ENCODE peak calls at places on chromosomes 3 and 15, in eight cellular contexts. X, R, M, K, F, I, E and D are unnamed samples.

GRCh38 chr3:70974752-70975151 is 608.8 kb downstream of the FOXP1 start:
- DNase-seq in X (no peak), R (no peak), F (no peak), M (no peak), E (no peak), I (no peak), K (no peak), D (no peak)

GRCh38 chr3:44883999-44884431 is 9.6 kb downstream of the TGM4 start:
- DNase-seq in I (no peak), R (no peak), M (peak), X (peak), F (peak), K (no peak), E (no peak), D (peak)

GRCh38 chr15:41564286-41564959 is 5.4 kb downstream of the TYRO3 start:
- DNase-seq in I (no peak), F (no peak), K (no peak), X (no peak), M (no peak), E (no peak), R (no peak), D (no peak)

GRCh38 chr3:152298393-152299242 is 29.9 kb downstream of the MBNL1 start:
- DNase-seq in F (peak), M (peak), K (no peak), X (peak), R (peak), I (peak), E (peak), D (peak)

GRCh38 chr3:100089802-100090668 is 24.3 kb downstream of the FILIP1L start:
- DNase-seq in R (no peak), I (no peak), K (no peak), E (peak), F (peak), X (peak), M (peak), D (peak)

GRCh38 chr3:17639257-17639656 is 103.2 kb downstream of the TBC1D5 start:
- DNase-seq in M (peak), X (peak), E (no peak), R (no peak), F (peak), I (no peak), K (no peak), D (peak)

GRCh38 chr15:65902373-65902772 is 33.1 kb downstream of the RAB11A start:
- DNase-seq in X (no peak), E (peak), K (peak), R (no peak), I (peak), F (peak), M (no peak), D (peak)

GRCh38 chr3:128426128-128426921 is 40.4 kb downstream of the DNAJB8 start:
- DNase-seq in K (no peak), F (peak), M (peak), I (no peak), E (peak), X (no peak), R (peak), D (peak)

GRCh38 chr3:181712190-181712504 is 422 bp downstream of the SOX2 start:
- DNase-seq in M (no peak), E (no peak), R (no peak), I (no peak), K (peak), X (no peak), F (no peak), D (no peak)

GRCh38 chr3:142890592-142890991 is 1.7 kb upstream of the PCOLCE2 start:
- DNase-seq in E (no peak), X (no peak), I (no peak), K (no peak), R (no peak), M (no peak), F (no peak), D (no peak)

GRCh38 chr3:74119221-74119620 is 494.5 kb upstream of the PDZRN3 start:
- DNase-seq in E (no peak), X (no peak), K (no peak), M (no peak), I (no peak), F (no peak), R (no peak), D (no peak)

GRCh38 chr15:64070965-64071851 is 22.4 kb downstream of the CIAO2A start:
- DNase-seq in E (peak), X (peak), R (no peak), I (no peak), F (peak), K (no peak), M (peak), D (peak)

GRCh38 chr15:77221708-77222107 is 150.8 kb upstream of the TSPAN3 start:
- DNase-seq in R (no peak), X (no peak), F (no peak), K (no peak), M (no peak), E (no peak), I (no peak), D (no peak)

GRCh38 chr3:12370758-12371157 is 81.9 kb downstream of the PPARG start:
- DNase-seq in R (no peak), I (no peak), M (peak), K (no peak), F (peak), X (peak), E (peak), D (peak)

GRCh38 chr15:79844221-79844620 is 52.6 kb downstream of the MTHFS start:
- DNase-seq in X (no peak), R (no peak), F (no peak), M (no peak), I (no peak), K (no peak), E (no peak), D (no peak)

GRCh38 chr15:90265271-90266060 is at the start of gene NGRN:
- DNase-seq in K (peak), F (peak), E (peak), I (peak), R (peak), M (peak), X (peak), D (peak)

GRCh38 chr15:90266061-90266431 is 574 bp downstream of the NGRN start:
- DNase-seq in R (peak), E (peak), I (no peak), K (no peak), F (peak), M (peak), X (peak), D (peak)

GRCh38 chr15:90266485-90266884 is 1.0 kb downstream of the NGRN start:
- DNase-seq in E (no peak), K (no peak), X (peak), M (peak), F (no peak), R (peak), I (no peak), D (peak)

GRCh38 chr15:90262426-90262825 is 3.0 kb upstream of the NGRN start:
- DNase-seq in X (no peak), I (no peak), E (no peak), F (no peak), K (no peak), R (no peak), M (peak), D (no peak)

DNA sequence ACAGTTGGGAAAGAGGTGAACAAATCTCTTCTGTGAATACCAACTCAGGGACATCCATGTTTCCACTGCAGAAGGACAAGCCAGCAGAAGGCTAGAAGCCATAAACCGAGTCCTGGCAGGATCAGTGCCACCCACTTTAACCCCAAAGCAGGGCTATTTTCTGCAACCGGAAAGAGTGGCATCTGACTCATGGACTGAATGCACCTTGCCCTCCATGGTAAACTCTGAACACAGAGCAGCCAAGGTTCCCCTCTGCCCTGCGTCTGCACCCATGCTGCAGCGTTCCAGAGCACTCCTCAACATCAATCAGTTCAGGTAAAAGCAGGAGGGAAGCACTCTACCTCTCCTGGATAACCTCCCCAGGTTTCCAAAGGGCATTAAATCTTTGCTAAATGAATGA is 823 bp upstream of the NGRN start:
- DNase-seq in X (no peak), M (peak), F (peak), E (no peak), K (no peak), I (no peak), R (no peak), D (peak)
- H3K27ac ChIP-seq in X (peak), M (peak), F (peak), E (peak), K (peak), I (peak), R (peak), D (peak)

DNA sequence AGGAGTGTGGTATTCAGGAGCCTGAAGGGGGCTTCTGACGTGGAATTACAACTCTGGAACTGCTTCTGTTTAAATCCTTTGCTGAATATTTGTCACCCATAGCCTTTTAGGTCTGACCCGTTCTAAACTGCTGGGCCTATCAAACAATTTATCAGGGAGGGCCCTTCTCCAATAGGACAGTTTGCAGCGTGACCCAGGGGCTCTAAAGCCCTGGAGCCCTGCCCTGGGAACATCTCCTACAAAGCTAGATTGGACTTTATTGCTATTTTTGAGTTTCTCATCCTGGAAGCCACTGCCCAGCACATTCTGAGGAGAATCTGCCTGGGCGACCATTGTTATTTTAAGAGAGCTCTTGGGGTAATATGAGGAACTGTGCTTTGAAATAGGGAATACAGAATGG is 35.5 kb downstream of the KLF13 start:
- DNase-seq in R (no peak), E (no peak), M (no peak), K (no peak), F (no peak), I (no peak), X (no peak), D (no peak)
- H3K27ac ChIP-seq in R (peak), E (peak), M (no peak), K (peak), F (peak), I (peak), X (no peak), D (no peak)

GRCh38 chr3:49462222-49462621 is 7.8 kb upstream of the DAG1 start:
- DNase-seq in I (no peak), E (no peak), F (no peak), K (no peak), X (peak), R (no peak), M (peak), D (peak)

GRCh38 chr3:49461443-49462171 is 8.5 kb upstream of the DAG1 start:
- DNase-seq in I (no peak), F (no peak), R (no peak), X (peak), M (peak), E (no peak), K (no peak), D (peak)

GRCh38 chr3:49465269-49466034 is 4.6 kb upstream of the DAG1 start:
- DNase-seq in K (no peak), M (no peak), E (peak), I (no peak), F (no peak), X (peak), R (no peak), D (no peak)

GRCh38 chr3:49460188-49460885 is 9.7 kb upstream of the DAG1 start:
- DNase-seq in K (no peak), R (no peak), F (no peak), E (no peak), X (no peak), I (no peak), M (no peak), D (no peak)

DNA sequence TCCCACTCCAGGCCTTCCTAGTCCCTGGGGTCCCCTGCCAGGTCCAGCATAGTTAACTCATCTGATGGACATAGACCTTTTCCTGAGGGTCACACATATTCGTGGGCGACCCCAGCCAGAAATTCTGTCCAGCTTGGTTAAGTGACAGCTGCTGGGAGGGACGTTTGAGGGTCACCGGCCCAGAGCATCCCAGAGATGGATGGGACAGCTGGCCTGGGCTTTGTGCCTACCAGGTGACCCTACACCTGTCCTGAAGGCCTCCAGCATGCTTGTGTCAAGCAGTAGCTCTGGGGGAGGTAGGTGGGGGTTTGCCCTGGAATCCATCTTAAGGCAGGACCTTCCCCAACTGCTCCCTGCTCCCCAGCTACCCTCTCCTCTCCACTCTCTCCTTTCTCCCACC is 9.1 kb upstream of the DAG1 start:
- DNase-seq in E (no peak), R (no peak), I (no peak), F (no peak), K (no peak), M (no peak), X (no peak), D (no peak)
- H3K27ac ChIP-seq in E (no peak), R (no peak), I (no peak), F (peak), K (no peak), M (no peak), X (no peak), D (peak)

DNA sequence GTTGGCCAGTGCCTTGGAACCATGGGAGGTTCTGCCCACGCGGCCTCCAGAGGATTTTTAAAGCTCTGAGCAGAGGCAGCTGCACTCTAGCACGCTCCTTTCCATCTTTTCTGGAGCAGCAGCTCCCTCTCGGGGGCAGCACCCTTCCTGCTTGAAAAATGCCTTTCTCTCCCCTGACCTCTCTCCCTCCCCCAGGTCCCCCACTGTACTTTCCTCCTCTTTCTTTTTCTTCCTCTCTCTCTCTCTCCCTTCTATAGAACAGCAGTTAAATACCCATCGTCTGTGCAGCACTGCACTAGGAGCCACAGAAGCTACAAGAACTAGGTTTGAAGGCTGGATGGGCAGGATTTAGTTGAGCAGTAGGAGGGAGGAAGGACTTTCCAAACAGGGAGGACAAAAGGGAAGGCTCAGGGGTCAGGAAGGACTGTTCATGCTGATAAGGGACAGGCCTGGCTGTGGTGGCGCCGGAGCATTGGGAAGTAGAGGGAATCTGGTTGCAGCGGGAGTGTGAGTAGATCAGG is 4.4 kb downstream of the ALPK3 start:
- DNase-seq in X (no peak), I (no peak), K (no peak), F (no peak), E (no peak), R (no peak), M (no peak), D (no peak)
- H3K27ac ChIP-seq in X (no peak), I (no peak), K (peak), F (no peak), E (peak), R (no peak), M (no peak), D (no peak)